ENCODE peak calls at places on chromosomes 6 and 20, in ten cellular contexts. T is cardiac muscle cell; I is colonic mucosa; E is kidney epithelial cell; D is OCI-M1; U is iPS-NIHi11; G is NCI-H446; A is stimulated activated CD4-positive, alpha-beta T cell treated with anti-CD3 and anti-CD28 coated beads, Interleukin-1b, Interleukin-23, amount 100 ng/mL, for 4 hours; W is choroid plexus epithelial cell; B is kidney glomerular epithelial cell. K is an unnamed sample.

GRCh38 chr6:132063738-132064137 is 112.6 kb upstream of the CCN2 start:
- DNase-seq in T (peak), B (peak), A (no peak), I (no peak), G (no peak), E (peak), W (peak), D (no peak), U (peak), K (no peak)

GRCh38 chr6:161057103-161058091 is 65.8 kb downstream of the MAP3K4 start:
- DNase-seq in D (no peak), W (no peak), A (no peak), B (no peak), I (no peak), T (no peak), U (no peak), G (no peak), E (no peak), K (no peak)

GRCh38 chr6:34490390-34491090 is 24.7 kb downstream of the PACSIN1 start:
- DNase-seq in I (no peak), G (no peak), B (no peak), E (no peak), W (no peak), U (no peak), D (no peak), A (no peak), T (no peak), K (no peak)

GRCh38 chr20:16314722-16315121 is 258.5 kb downstream of the KIF16B start:
- DNase-seq in W (no peak), G (no peak), D (no peak), B (no peak), T (no peak), A (no peak), E (no peak), I (no peak), U (no peak), K (no peak)

GRCh38 chr6:87391334-87391733 is 16.4 kb upstream of the CFAP206 start:
- DNase-seq in B (peak), A (no peak), U (peak), T (peak), W (peak), G (peak), D (peak), E (no peak), I (no peak), K (peak)

GRCh38 chr20:23305098-23305497 is 45.5 kb upstream of the NXT1 start:
- DNase-seq in U (no peak), I (no peak), E (no peak), G (no peak), W (peak), A (no peak), D (peak), T (peak), B (no peak), K (no peak)

GRCh38 chr6:89295981-89296380 is 19.1 kb downstream of the GABRR2 start:
- DNase-seq in U (no peak), A (no peak), T (no peak), D (no peak), I (no peak), E (no peak), W (no peak), B (no peak), G (no peak), K (no peak)

GRCh38 chr20:25865715-25866656 is 169.3 kb upstream of the ZNF337 start:
- DNase-seq in B (peak), U (peak), W (peak), A (peak), T (peak), D (peak), E (no peak), G (peak), I (peak), K (peak)

GRCh38 chr6:50722829-50723562 is 9.7 kb downstream of the TFAP2D start:
- DNase-seq in B (no peak), D (no peak), T (no peak), W (no peak), U (no peak), A (no peak), E (no peak), I (no peak), G (no peak), K (no peak)

GRCh38 chr6:101597711-101598110 is 204.2 kb downstream of the GRIK2 start:
- DNase-seq in D (no peak), T (peak), G (no peak), W (peak), A (no peak), I (no peak), E (no peak), U (no peak), B (no peak), K (no peak)

GRCh38 chr6:11011787-11012234 is 32.3 kb downstream of the ELOVL2 start:
- DNase-seq in A (no peak), T (peak), E (no peak), D (peak), B (peak), I (no peak), G (no peak), W (no peak), U (peak), K (no peak)

GRCh38 chr6:36132221-36132895 is 2.0 kb downstream of the MAPK13 start:
- DNase-seq in A (no peak), I (no peak), U (no peak), E (no peak), B (no peak), G (no peak), T (no peak), D (no peak), W (no peak), K (no peak)

GRCh38 chr6:151052021-151052646 is 186.6 kb downstream of the MTHFD1L start:
- DNase-seq in T (no peak), A (no peak), W (no peak), B (no peak), I (peak), G (no peak), D (no peak), E (no peak), U (no peak), K (no peak)

GRCh38 chr6:118281291-118281690 is 266.8 kb upstream of the PLN start:
- DNase-seq in T (no peak), G (no peak), E (no peak), D (no peak), I (no peak), B (no peak), U (peak), W (no peak), A (no peak), K (no peak)

GRCh38 chr6:133741375-133741861 is 147.5 kb upstream of the TCF21 start:
- DNase-seq in A (no peak), U (peak), D (no peak), W (peak), E (peak), T (peak), I (no peak), B (no peak), G (peak), K (no peak)

GRCh38 chr6:86871681-86872080 is 65.6 kb upstream of the HTR1E start:
- DNase-seq in D (no peak), W (no peak), I (no peak), E (no peak), T (no peak), U (no peak), B (no peak), G (no peak), A (no peak), K (peak)

GRCh38 chr20:13492001-13492480 is 146.7 kb downstream of the TASP1 start:
- DNase-seq in G (no peak), I (no peak), D (no peak), A (no peak), U (peak), T (peak), W (peak), B (peak), E (no peak), K (no peak)

GRCh38 chr6:5135783-5136376 is 50.7 kb downstream of the PPP1R3G start:
- DNase-seq in U (peak), D (peak), T (peak), A (peak), E (no peak), B (peak), G (no peak), I (no peak), W (peak), K (peak)

GRCh38 chr6:170444811-170445211 is 108.3 kb downstream of the PSMB1 start:
- DNase-seq in W (no peak), I (no peak), B (no peak), G (no peak), E (no peak), D (no peak), T (no peak), U (no peak), A (no peak), K (no peak)

GRCh38 chr6:161219336-161220079 is 54.4 kb downstream of the AGPAT4 start:
- DNase-seq in W (no peak), U (no peak), B (no peak), D (no peak), T (no peak), A (no peak), G (no peak), I (no peak), E (no peak), K (no peak)

GRCh38 chr6:28205879-28206278 is 19.2 kb upstream of the ZSCAN9 start:
- DNase-seq in D (no peak), W (no peak), T (no peak), U (no peak), A (no peak), I (no peak), E (no peak), G (no peak), B (no peak), K (no peak)

GRCh38 chr20:2280083-2280482 is 15.7 kb upstream of the TGM3 start:
- DNase-seq in A (no peak), B (no peak), I (no peak), W (no peak), E (no peak), T (no peak), D (no peak), U (no peak), G (no peak), K (no peak)

GRCh38 chr20:24502184-24502583 is 32.8 kb downstream of the SYNDIG1 start:
- DNase-seq in B (peak), D (no peak), I (peak), A (no peak), T (peak), U (no peak), W (peak), E (peak), G (peak), K (no peak)

GRCh38 chr20:58700121-58700780 is 7.7 kb downstream of the NPEPL1 start:
- DNase-seq in A (no peak), B (no peak), I (no peak), E (no peak), D (no peak), W (no peak), U (no peak), T (peak), G (no peak), K (no peak)

GRCh38 chr20:63751471-63752271 is 12.1 kb downstream of the SLC2A4RG start:
- DNase-seq in W (no peak), T (no peak), I (no peak), U (peak), D (no peak), E (no peak), A (no peak), B (no peak), G (no peak), K (no peak)